ENCODE peak calls at places on chromosomes 1 and 21, in eight cellular contexts. S is GM12865; B is stimulated activated CD4-positive, alpha-beta T cell treated with anti-CD3 and anti-CD28 coated beads, TNF-alpha, amount 100 ng/mL, for 4 hours; N is H9; L is NCI-H1694; P is activated CD8-positive, alpha-beta memory T cell treated with anti-CD3 and anti-CD28 coated beads, Interleukin-2, amount 50 U/mL, for 48 hours; F is AG04450; Z is HFF-Myc. R is an unnamed sample.

GRCh38 chr21:45256021-45256911 is 31.4 kb downstream of the POFUT2 start:
- DNase-seq in S (no peak), B (no peak), N (peak), L (no peak), P (peak), F (no peak), Z (no peak), R (no peak)

GRCh38 chr1:38392866-38393265 is 346.3 kb upstream of the POU3F1 start:
- DNase-seq in S (no peak), B (no peak), N (no peak), L (no peak), P (no peak), F (no peak), Z (no peak), R (no peak)

GRCh38 chr21:44517175-44517899 is 22.7 kb downstream of the KRTAP10-1 start:
- DNase-seq in S (peak), B (no peak), N (peak), L (no peak), P (no peak), F (no peak), Z (no peak), R (peak)

GRCh38 chr1:78687914-78688313 is 38.3 kb downstream of the IFI44 start:
- DNase-seq in S (no peak), B (no peak), N (no peak), L (no peak), P (no peak), F (no peak), Z (no peak), R (no peak)

GRCh38 chr1:42733415-42734200 is 6.4 kb downstream of the CLDN19 start:
- DNase-seq in S (no peak), B (no peak), N (no peak), L (no peak), P (no peak), F (no peak), Z (no peak), R (no peak)

GRCh38 chr1:7109901-7110300 is 324.6 kb downstream of the CAMTA1 start:
- DNase-seq in S (no peak), B (no peak), N (no peak), L (no peak), P (no peak), F (no peak), Z (no peak), R (no peak)

GRCh38 chr1:54399765-54400164 is 6.4 kb downstream of the SSBP3 start:
- DNase-seq in S (no peak), B (no peak), N (no peak), L (no peak), P (no peak), F (no peak), Z (no peak), R (no peak)

GRCh38 chr1:177007437-177008161 is 156.9 kb downstream of the ASTN1 start:
- DNase-seq in S (no peak), B (no peak), N (no peak), L (no peak), P (no peak), F (no peak), Z (no peak), R (no peak)

GRCh38 chr1:201019321-201019977 is 4.1 kb downstream of the KIF21B start:
- DNase-seq in S (peak), B (peak), N (no peak), L (no peak), P (peak), F (no peak), Z (no peak), R (peak)

GRCh38 chr21:43922949-43923348 is 57.9 kb downstream of the AGPAT3 start:
- DNase-seq in S (no peak), B (no peak), N (no peak), L (no peak), P (no peak), F (no peak), Z (no peak), R (no peak)

GRCh38 chr1:116486424-116486823 is 84.4 kb downstream of the CD58 start:
- DNase-seq in S (no peak), B (no peak), N (no peak), L (no peak), P (no peak), F (no peak), Z (peak), R (no peak)

GRCh38 chr1:24895511-24895910 is 34.6 kb downstream of the RUNX3 start:
- DNase-seq in S (no peak), B (no peak), N (no peak), L (no peak), P (no peak), F (no peak), Z (no peak), R (no peak)

GRCh38 chr1:189939967-189940366 is 537.7 kb downstream of the BRINP3 start:
- DNase-seq in S (no peak), B (no peak), N (no peak), L (no peak), P (no peak), F (no peak), Z (no peak), R (no peak)

GRCh38 chr1:218787826-218788225 is 385.9 kb upstream of the LYPLAL1 start:
- DNase-seq in S (no peak), B (no peak), N (no peak), L (no peak), P (no peak), F (no peak), Z (no peak), R (no peak)

GRCh38 chr1:152052606-152053005 is 15.8 kb upstream of the S100A11 start:
- DNase-seq in S (peak), B (peak), N (peak), L (peak), P (peak), F (peak), Z (peak), R (peak)

GRCh38 chr1:66393586-66394334 is 140.2 kb upstream of the SGIP1 start:
- DNase-seq in S (no peak), B (no peak), N (no peak), L (no peak), P (no peak), F (no peak), Z (no peak), R (no peak)

GRCh38 chr21:18114735-18115134 is 129.9 kb upstream of the CHODL start:
- DNase-seq in S (no peak), B (no peak), N (no peak), L (no peak), P (no peak), F (no peak), Z (no peak), R (no peak)

GRCh38 chr1:230772457-230773395 is 25.5 kb downstream of the CAPN9 start:
- DNase-seq in S (no peak), B (no peak), N (peak), L (no peak), P (no peak), F (no peak), Z (peak), R (peak)

GRCh38 chr21:45318556-45319341 is 31.1 kb upstream of the POFUT2 start:
- DNase-seq in S (no peak), B (no peak), N (peak), L (no peak), P (no peak), F (no peak), Z (no peak), R (peak)

GRCh38 chr1:189616893-189617292 is 860.8 kb downstream of the BRINP3 start:
- DNase-seq in S (no peak), B (no peak), N (no peak), L (no peak), P (no peak), F (no peak), Z (no peak), R (peak)

GRCh38 chr1:60051191-60051590 is 22.4 kb downstream of the C1orf87 start:
- DNase-seq in S (no peak), B (no peak), N (no peak), L (no peak), P (no peak), F (no peak), Z (no peak), R (no peak)

GRCh38 chr1:62341120-62341519 is 21.9 kb upstream of the KANK4 start:
- DNase-seq in S (no peak), B (no peak), N (no peak), L (no peak), P (no peak), F (no peak), Z (no peak), R (no peak)

GRCh38 chr1:22428672-22429071 is 23.0 kb upstream of the ZBTB40 start:
- DNase-seq in S (peak), B (no peak), N (no peak), L (no peak), P (no peak), F (no peak), Z (no peak), R (peak)

GRCh38 chr1:179808503-179808902 is 65.4 kb downstream of the FAM163A start:
- DNase-seq in S (no peak), B (no peak), N (no peak), L (no peak), P (no peak), F (no peak), Z (no peak), R (no peak)

GRCh38 chr1:147600119-147601111 is 59.1 kb downstream of the BCL9 start:
- DNase-seq in S (peak), B (no peak), N (no peak), L (no peak), P (peak), F (no peak), Z (no peak), R (peak)

GRCh38 chr1:172220376-172220775 is 200.1 kb upstream of the C1orf105 start:
- DNase-seq in S (no peak), B (no peak), N (no peak), L (no peak), P (no peak), F (no peak), Z (no peak), R (no peak)

GRCh38 chr1:109927908-109928307 is 17.3 kb downstream of the CSF1 start:
- DNase-seq in S (no peak), B (no peak), N (no peak), L (no peak), P (peak), F (no peak), Z (no peak), R (no peak)

GRCh38 chr1:6743189-6744101 is 41.8 kb upstream of the CAMTA1 start:
- DNase-seq in S (peak), B (no peak), N (peak), L (no peak), P (peak), F (peak), Z (peak), R (no peak)

GRCh38 chr1:154474802-154475201 is 27.2 kb upstream of the TDRD10 start:
- DNase-seq in S (no peak), B (no peak), N (no peak), L (no peak), P (no peak), F (no peak), Z (peak), R (peak)

GRCh38 chr1:243415663-243416365 is 160.0 kb downstream of the SDCCAG8 start:
- DNase-seq in S (no peak), B (no peak), N (no peak), L (peak), P (no peak), F (no peak), Z (no peak), R (no peak)

R was measured in HTR-8/SVneo.